ENCODE peak calls at places on chromosomes 6 and 20, in seven cellular contexts. R is adipocyte, I is breast epithelium, O is body of pancreas, S is lower lobe of right lung, A is mammary epithelial cell, V is HCT116. W is an unnamed sample. For H3K36me3, the result is how much of the 10 kb centered on the place peaks cover.

GRCh38 chr6:105389543-105389942 is 13.3 kb downstream of the PREP start:
- DNase-seq in V (no peak), O (no peak), R (no peak), I (no peak), A (no peak), S (no peak), W (no peak)

GRCh38 chr20:47317127-47317895 is 39.2 kb downstream of the ZMYND8 start:
- DNase-seq in R (peak), O (peak), V (peak), S (peak), I (peak), A (peak), W (no peak)

GRCh38 chr6:163284151-163284550 is 130.4 kb upstream of the QKI start:
- DNase-seq in V (no peak), I (no peak), R (no peak), A (no peak), O (no peak), S (no peak), W (no peak)

GRCh38 chr6:148530394-148530923 is 187.8 kb downstream of the SASH1 start:
- DNase-seq in R (peak), A (no peak), I (no peak), V (no peak), O (no peak), S (no peak), W (peak)

GRCh38 chr20:2386516-2387179 is 5.9 kb downstream of the TGM6 start:
- DNase-seq in R (peak), A (peak), S (no peak), O (no peak), I (no peak), V (no peak), W (peak)

GRCh38 chr6:40395698-40396076 is 191.5 kb downstream of the LRFN2 start:
- DNase-seq in V (no peak), S (no peak), R (no peak), A (no peak), O (no peak), I (no peak), W (no peak)

GRCh38 chr20:57439432-57439831 is 48.2 kb downstream of the RBM38 start:
- DNase-seq in I (peak), S (peak), V (no peak), A (peak), R (no peak), O (peak), W (no peak)

GRCh38 chr6:2731281-2731909 is 19.3 kb downstream of the MYLK4 start:
- DNase-seq in R (no peak), O (no peak), I (no peak), V (no peak), A (peak), S (no peak), W (no peak)

GRCh38 chr6:127192911-127193503 is 73.7 kb upstream of the RNF146 start:
- DNase-seq in I (no peak), S (no peak), V (no peak), O (no peak), R (peak), A (peak), W (peak)

GRCh38 chr20:2557873-2558580 is 21.7 kb downstream of the TMC2 start:
- DNase-seq in I (no peak), O (no peak), S (no peak), A (no peak), V (no peak), R (no peak), W (no peak)

GRCh38 chr6:108168501-108168979 is 2.7 kb downstream of the NR2E1 start:
- DNase-seq in A (no peak), R (peak), S (peak), O (no peak), I (no peak), V (no peak), W (peak)

GRCh38 chr20:59434950-59435349 is 134.5 kb downstream of the EDN3 start:
- DNase-seq in R (no peak), O (no peak), V (no peak), A (peak), S (no peak), I (no peak), W (no peak)

GRCh38 chr20:2799688-2800589 is 488 bp downstream of the CPXM1 start:
- DNase-seq in A (no peak), I (no peak), V (no peak), O (no peak), S (no peak), R (peak), W (peak)

GRCh38 chr20:56690531-56691175 is 61.5 kb downstream of the TFAP2C start:
- DNase-seq in I (no peak), O (no peak), R (no peak), V (no peak), A (peak), S (no peak), W (no peak)

GRCh38 chr20:18055261-18055660 is 2.5 kb downstream of the OVOL2 start:
- DNase-seq in V (no peak), O (no peak), A (no peak), S (no peak), I (no peak), R (no peak), W (no peak)

GRCh38 chr20:12748359-12748994 is 260.3 kb upstream of the SPTLC3 start:
- DNase-seq in A (no peak), I (no peak), O (no peak), V (no peak), S (no peak), R (no peak), W (no peak)

GRCh38 chr20:21548390-21549035 is 34.6 kb upstream of the NKX2-2 start:
- DNase-seq in O (no peak), I (no peak), V (no peak), A (no peak), S (no peak), R (no peak), W (no peak)

GRCh38 chr6:163260111-163260895 is 154.2 kb upstream of the QKI start:
- DNase-seq in V (no peak), R (peak), I (no peak), A (no peak), S (no peak), O (no peak), W (peak)

GRCh38 chr6:89369009-89369408 is 16.5 kb upstream of the UBE2J1 start:
- DNase-seq in R (peak), I (peak), V (no peak), O (peak), S (peak), A (peak), W (peak)

GRCh38 chr20:57266251-57267157 is at the start of gene BMP7:
- DNase-seq in R (peak), S (no peak), V (no peak), I (no peak), A (peak), O (no peak), W (no peak)

GRCh38 chr6:116812051-116812650 is 16.7 kb downstream of the GPRC6A start:
- DNase-seq in A (no peak), V (no peak), R (no peak), S (no peak), O (no peak), I (no peak), W (no peak)

GRCh38 chr6:139109558-139109957 is 25.3 kb upstream of the HECA start:
- DNase-seq in S (no peak), A (no peak), O (no peak), R (no peak), V (peak), I (no peak), W (peak)

GRCh38 chr6:78322068-78322845 is 545.1 kb upstream of the IRAK1BP1 start:
- DNase-seq in V (no peak), I (no peak), R (no peak), S (no peak), O (no peak), A (no peak), W (no peak)

GRCh38 chr6:150001295-150001990 is 23.9 kb downstream of the RAET1L start:
- DNase-seq in I (no peak), V (no peak), S (no peak), R (no peak), O (no peak), A (no peak), W (no peak)

GRCh38 chr6:34462561-34462971 is 3.3 kb upstream of the PACSIN1 start:
- DNase-seq in A (no peak), O (no peak), V (peak), R (no peak), S (no peak), I (no peak), W (peak)

GRCh38 chr6:4460595-4461475 is 315.4 kb upstream of the CDYL start:
- DNase-seq in R (peak), O (peak), A (no peak), V (no peak), S (no peak), I (peak), W (peak)

GRCh38 chr6:105326838-105327745 is 75.8 kb downstream of the PREP start:
- DNase-seq in R (peak), S (no peak), V (peak), I (peak), A (peak), O (no peak), W (no peak)

GRCh38 chr6:15087234-15087633 is 158.6 kb upstream of the JARID2 start:
- DNase-seq in V (no peak), S (no peak), R (no peak), I (no peak), O (no peak), A (no peak), W (no peak)

GRCh38 chr6:123550052-123550617 is 86.6 kb downstream of the TRDN start:
- DNase-seq in O (no peak), A (no peak), I (no peak), R (no peak), V (no peak), S (no peak), W (no peak)

GRCh38 chr6:110053395-110054240 is 75.5 kb downstream of the GPR6 start:
- DNase-seq in V (peak), A (peak), S (no peak), I (no peak), R (peak), O (peak), W (peak)

GRCh38 chr6:127855542-127856159 is 45.2 kb downstream of the THEMIS start:
- DNase-seq in V (no peak), O (peak), I (no peak), A (no peak), R (peak), S (no peak), W (peak)

GRCh38 chr6:129966125-129966524 is 52.3 kb upstream of the L3MBTL3 start:
- DNase-seq in O (no peak), R (peak), V (no peak), A (no peak), I (no peak), S (no peak), W (no peak)

GRCh38 chr6:6730831-6731230 is 142.3 kb downstream of the LY86 start:
- DNase-seq in A (peak), V (no peak), O (no peak), S (no peak), I (no peak), R (peak), W (peak)

GRCh38 chr6:49541210-49541724 is 9.2 kb upstream of the C6orf141 start:
- DNase-seq in A (peak), V (peak), O (no peak), R (peak), I (no peak), S (no peak), W (no peak)

GRCh38 chr6:132830236-132830799 is 15.9 kb downstream of the RPS12 start:
- DNase-seq in S (no peak), V (no peak), O (no peak), A (no peak), R (peak), I (no peak), W (peak)

GRCh38 chr6:142714956-142715355 is 230.0 kb downstream of the HIVEP2 start:
- DNase-seq in O (no peak), R (no peak), I (no peak), A (no peak), S (no peak), V (no peak), W (no peak)

GRCh38 chr6:110491644-110492317 is 15.4 kb upstream of the SLC22A16 start:
- DNase-seq in I (no peak), O (no peak), V (no peak), R (peak), A (peak), S (no peak), W (peak)

GRCh38 chr20:63561624-63562396 is 7.9 kb downstream of the FNDC11 start:
- DNase-seq in A (no peak), R (no peak), O (no peak), I (no peak), S (no peak), V (no peak), W (no peak)

GRCh38 chr20:63562461-63563185 is 8.7 kb downstream of the FNDC11 start:
- DNase-seq in O (no peak), V (no peak), R (no peak), I (no peak), S (no peak), A (no peak), W (no peak)

GRCh38 chr20:63560856-63561609 is 7.1 kb downstream of the FNDC11 start:
- DNase-seq in V (no peak), R (no peak), O (no peak), A (no peak), I (no peak), S (no peak), W (no peak)

GRCh38 chr20:63558804-63559484 is 5.0 kb downstream of the FNDC11 start:
- DNase-seq in R (no peak), A (no peak), O (no peak), S (no peak), V (no peak), I (no peak), W (no peak)

GRCh38 chr20:63560333-63560805 is 6.4 kb downstream of the FNDC11 start:
- DNase-seq in V (no peak), S (no peak), R (no peak), I (no peak), O (no peak), A (no peak), W (no peak)
- H3K36me3 ChIP-seq in V (under half), S (half or more), R (under half), I (under half), O (under half), A (under half), W (under half)

GRCh38 chr6:25009351-25009750 is 73.6 kb upstream of the RIPOR2 start:
- DNase-seq in S (no peak), V (no peak), A (no peak), I (no peak), O (no peak), R (no peak), W (no peak)
- H3K36me3 ChIP-seq in S (under half), V (under half), A (under half), I (under half), O (under half), R (under half), W (under half)

GRCh38 chr6:20492099-20492498 is 42.2 kb upstream of the CDKAL1 start:
- DNase-seq in R (no peak), O (no peak), V (no peak), S (no peak), A (no peak), I (no peak), W (no peak)
- H3K36me3 ChIP-seq in R (under half), O (under half), V (under half), S (under half), A (under half), I (under half), W (under half)

GRCh38 chr6:53293691-53294090 is 55.1 kb downstream of the ELOVL5 start:
- DNase-seq in R (no peak), V (no peak), S (no peak), I (no peak), O (no peak), A (no peak), W (no peak)

GRCh38 chr6:53294611-53295010 is 54.1 kb downstream of the ELOVL5 start:
- DNase-seq in A (no peak), I (no peak), S (no peak), R (no peak), O (no peak), V (no peak), W (no peak)

GRCh38 chr6:53287336-53288225 is 61.2 kb downstream of the ELOVL5 start:
- DNase-seq in I (no peak), S (no peak), A (no peak), V (no peak), O (no peak), R (peak), W (no peak)

GRCh38 chr6:53294095-53294494 is 54.7 kb downstream of the ELOVL5 start:
- DNase-seq in A (no peak), O (no peak), V (peak), R (peak), I (no peak), S (no peak), W (peak)

GRCh38 chr6:53290547-53291510 is 57.9 kb downstream of the ELOVL5 start:
- DNase-seq in R (no peak), I (no peak), O (no peak), A (no peak), V (no peak), S (no peak), W (no peak)
- H3K36me3 ChIP-seq in R (half or more), I (under half), O (under half), A (under half), V (under half), S (under half), W (under half)

DNA sequence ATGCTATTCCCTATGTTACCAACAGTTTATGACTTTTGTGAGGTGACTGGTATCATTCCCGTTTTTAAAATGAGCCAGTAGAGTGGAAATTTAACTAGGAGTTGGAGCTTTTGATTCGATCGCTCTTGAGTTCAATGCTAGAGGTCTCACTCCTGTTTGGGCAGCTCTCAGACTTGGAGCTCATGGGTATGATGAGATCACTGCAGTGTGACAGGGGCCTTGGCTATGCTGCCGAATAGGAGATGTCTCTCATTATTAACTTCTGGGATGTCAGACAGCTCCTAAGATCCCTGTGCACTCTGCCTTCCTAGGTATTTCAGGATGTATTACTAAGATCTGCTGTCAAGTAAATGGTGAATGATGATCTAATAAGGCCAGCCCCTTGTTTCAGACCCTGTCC is 20.4 kb downstream of the AKAP12 start:
- DNase-seq in O (no peak), S (no peak), I (no peak), A (no peak), R (no peak), V (no peak), W (no peak)
- H3K36me3 ChIP-seq in O (under half), S (under half), I (under half), A (under half), R (under half), V (under half), W (under half)

GRCh38 chr6:152154559-152155356 is 347.3 kb downstream of the ESR1 start:
- DNase-seq in R (no peak), O (no peak), S (no peak), I (no peak), V (no peak), A (no peak), W (no peak)

GRCh38 chr6:152155792-152156191 is 348.3 kb downstream of the ESR1 start:
- DNase-seq in I (no peak), O (no peak), A (no peak), V (no peak), S (no peak), R (no peak), W (no peak)

GRCh38 chr6:152150196-152150595 is 342.7 kb downstream of the ESR1 start:
- DNase-seq in S (no peak), A (no peak), V (no peak), I (no peak), R (no peak), O (no peak), W (no peak)

GRCh38 chr6:152148412-152148811 is 340.9 kb downstream of the ESR1 start:
- DNase-seq in S (no peak), A (no peak), I (no peak), V (no peak), R (no peak), O (no peak), W (no peak)

DNA sequence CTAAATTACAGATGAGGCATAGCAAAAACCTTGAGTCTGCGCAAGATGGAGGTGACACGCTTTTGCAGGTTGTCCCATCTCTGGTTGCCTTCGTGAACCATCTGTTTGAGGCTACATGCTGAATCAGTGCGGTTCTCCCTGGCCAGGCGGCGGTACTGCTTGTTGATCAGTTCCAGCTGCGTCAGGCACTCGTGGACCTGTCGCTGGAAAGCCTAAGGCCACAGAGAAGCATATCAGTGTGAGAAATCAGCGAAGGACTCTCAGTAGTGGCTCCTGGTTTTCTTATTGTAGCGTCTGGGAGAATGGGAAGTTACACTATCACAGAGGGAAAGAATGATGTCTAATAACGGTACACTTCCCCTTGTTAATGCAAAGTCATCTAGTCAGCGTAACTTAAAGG is 344.4 kb downstream of the ESR1 start:
- DNase-seq in O (no peak), I (no peak), A (no peak), V (no peak), S (no peak), R (no peak), W (no peak)
- H3K36me3 ChIP-seq in O (under half), I (under half), A (under half), V (under half), S (half or more), R (half or more), W (half or more)

GRCh38 chr6:30726506-30727413 is 6.6 kb downstream of the TUBB start:
- DNase-seq in I (no peak), A (no peak), V (no peak), S (no peak), O (no peak), R (no peak), W (no peak)

GRCh38 chr6:30730611-30731435 is 10.7 kb downstream of the TUBB start:
- DNase-seq in S (peak), V (peak), I (peak), R (no peak), A (peak), O (peak), W (peak)

GRCh38 chr6:30727920-30728605 is 7.9 kb downstream of the TUBB start:
- DNase-seq in I (no peak), A (no peak), S (no peak), R (peak), O (no peak), V (no peak), W (no peak)

GRCh38 chr6:30735668-30736314 is 6.7 kb downstream of the FLOT1 start:
- DNase-seq in S (no peak), R (no peak), I (no peak), A (no peak), O (no peak), V (no peak), W (no peak)

DNA sequence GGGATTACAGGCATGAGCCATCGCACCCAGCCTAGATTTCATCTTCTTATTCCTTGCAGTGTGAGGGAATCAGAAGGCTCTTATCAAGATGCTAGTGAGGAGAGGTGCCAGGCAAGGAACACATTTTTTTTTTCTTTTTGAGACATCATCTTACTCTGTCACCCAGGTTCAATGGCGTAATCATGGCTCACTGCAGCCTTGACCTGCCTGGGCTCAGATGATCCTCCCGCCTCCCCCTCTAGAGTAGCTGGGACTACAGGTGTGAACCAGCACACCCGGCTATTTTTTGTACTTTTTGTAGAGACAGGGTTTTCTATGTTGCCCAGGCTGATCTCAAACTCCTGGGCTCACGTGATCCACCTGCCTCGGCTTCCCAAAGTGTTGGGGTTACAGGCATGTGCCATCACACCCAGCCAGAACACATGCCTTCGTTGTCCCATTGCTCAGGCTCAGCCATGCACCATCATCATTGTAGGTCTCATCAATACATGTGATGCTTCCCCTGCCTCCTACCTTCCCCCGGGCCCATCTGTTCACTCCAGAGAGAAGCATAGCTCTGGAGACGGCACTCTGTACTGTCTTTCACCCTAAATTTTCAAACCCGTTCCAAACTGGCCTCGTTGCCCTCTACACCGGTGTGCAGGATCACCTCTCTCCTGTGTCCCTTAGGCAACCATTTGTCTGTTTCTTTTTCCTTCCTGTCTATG is 10.1 kb downstream of the FLOT1 start:
- DNase-seq in R (no peak), O (no peak), V (no peak), S (no peak), I (no peak), A (no peak), W (no peak)
- H3K36me3 ChIP-seq in R (half or more), O (under half), V (under half), S (half or more), I (under half), A (under half), W (half or more)

W was measured in cardiac muscle cell.